ENCODE peak calls at places on chromosomes 1 and 21, in four cellular contexts. L is iPS DF 6.9, P is heart left ventricle, J is A673. U is an unnamed sample.

GRCh38 chr1:178037510-178038253 is 56.2 kb upstream of the RASAL2 start:
- DNase-seq in L (peak), P (peak), J (peak), U (no peak)

GRCh38 chr21:29376556-29376955 is 77.8 kb downstream of the BACH1 start:
- DNase-seq in L (peak), P (no peak), J (peak), U (peak)

GRCh38 chr1:39134768-39135333 is 69.6 kb upstream of the MACF1 start:
- DNase-seq in L (no peak), P (no peak), J (no peak), U (no peak)

GRCh38 chr1:17559618-17560419 is 20.3 kb downstream of the ARHGEF10L start:
- DNase-seq in L (no peak), P (no peak), J (no peak), U (no peak)

GRCh38 chr1:109653286-109653685 is 2.6 kb upstream of the GSTM4 start:
- DNase-seq in L (no peak), P (no peak), J (peak), U (no peak)

GRCh38 chr1:90746857-90747256 is 29.8 kb upstream of the BARHL2 start:
- DNase-seq in L (no peak), P (no peak), J (no peak), U (no peak)

GRCh38 chr1:66951513-66951912 is 26.7 kb downstream of the MIER1 start:
- DNase-seq in L (no peak), P (no peak), J (no peak), U (no peak)

GRCh38 chr1:64469614-64469976 is 334 bp upstream of the CACHD1 start:
- DNase-seq in L (no peak), P (no peak), J (no peak), U (no peak)

GRCh38 chr1:112126598-112126997 is 137.1 kb upstream of the KCND3 start:
- DNase-seq in L (no peak), P (no peak), J (no peak), U (no peak)

GRCh38 chr1:41020109-41020576 is 1.4 kb downstream of the SLFNL1 start:
- DNase-seq in L (no peak), P (no peak), J (no peak), U (no peak)

GRCh38 chr1:11925938-11926292 is 312 bp downstream of the KIAA2013 start:
- DNase-seq in L (no peak), P (no peak), J (no peak), U (no peak)

GRCh38 chr1:231938211-231938610 is 311.6 kb downstream of the DISC1 start:
- DNase-seq in L (no peak), P (no peak), J (no peak), U (no peak)

GRCh38 chr1:111909010-111909409 is 80.5 kb downstream of the KCND3 start:
- DNase-seq in L (no peak), P (no peak), J (no peak), U (no peak)

GRCh38 chr1:66752000-66752592 is at the start of gene DYNLT5:
- DNase-seq in L (no peak), P (peak), J (no peak), U (no peak)

GRCh38 chr1:51242546-51242945 is 6.5 kb downstream of the RNF11 start:
- DNase-seq in L (no peak), P (no peak), J (no peak), U (no peak)

GRCh38 chr1:88252745-88253144 is 431.3 kb upstream of the PKN2 start:
- DNase-seq in L (no peak), P (no peak), J (no peak), U (no peak)

GRCh38 chr1:233725423-233725822 is 111.5 kb downstream of the KCNK1 start:
- DNase-seq in L (no peak), P (no peak), J (no peak), U (no peak)

GRCh38 chr1:196558424-196558823 is 49.8 kb downstream of the KCNT2 start:
- DNase-seq in L (no peak), P (no peak), J (peak), U (no peak)

GRCh38 chr1:11499825-11500331 is 20.9 kb downstream of the DISP3 start:
- DNase-seq in L (no peak), P (no peak), J (no peak), U (no peak)

GRCh38 chr1:54299037-54299436 is 99.1 kb downstream of the MRPL37 start:
- DNase-seq in L (no peak), P (peak), J (no peak), U (no peak)

DNA sequence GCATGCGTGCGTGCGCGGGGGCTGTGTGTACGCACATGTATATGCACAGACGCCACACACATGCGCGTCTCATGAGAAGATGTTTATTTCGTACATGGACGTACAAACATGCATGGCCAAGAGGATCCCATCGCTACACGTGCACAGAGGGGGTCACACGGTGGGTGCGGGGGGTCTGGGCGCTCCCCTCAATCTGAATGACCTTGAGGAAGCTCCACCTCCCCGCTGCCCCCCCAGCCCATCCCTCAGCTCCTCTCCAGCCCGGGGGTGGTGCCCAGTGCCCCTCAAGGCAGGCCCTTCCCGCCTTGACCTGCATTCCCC is 1.5 kb downstream of the TMEM240 start:
- DNase-seq in L (no peak), P (no peak), J (no peak), U (no peak)
- H3K4me3 ChIP-seq in L (peak), P (peak), J (peak), U (no peak)

GRCh38 chr1:172383541-172383940 is 36.9 kb upstream of the C1orf105 start:
- DNase-seq in L (no peak), P (no peak), J (peak), U (no peak)
- H3K4me3 ChIP-seq in L (no peak), P (no peak), J (no peak), U (no peak)

GRCh38 chr1:243727503-243728191 is 122.4 kb downstream of the AKT3 start:
- DNase-seq in L (no peak), P (no peak), J (no peak), U (no peak)

GRCh38 chr1:243726792-243727502 is 123.1 kb downstream of the AKT3 start:
- DNase-seq in L (no peak), P (no peak), J (no peak), U (no peak)

GRCh38 chr1:243729956-243730355 is 120.1 kb downstream of the AKT3 start:
- DNase-seq in L (peak), P (no peak), J (no peak), U (no peak)

GRCh38 chr1:243725846-243726245 is 124.2 kb downstream of the AKT3 start:
- DNase-seq in L (no peak), P (no peak), J (no peak), U (no peak)

GRCh38 chr1:243728192-243728570 is 121.9 kb downstream of the AKT3 start:
- DNase-seq in L (no peak), P (no peak), J (no peak), U (no peak)
- H3K4me3 ChIP-seq in L (no peak), P (no peak), J (no peak), U (no peak)

GRCh38 chr1:3819626-3820245 is 23.4 kb upstream of the LRRC47 start:
- DNase-seq in L (no peak), P (no peak), J (no peak), U (no peak)

GRCh38 chr1:3820316-3820715 is 24.0 kb upstream of the LRRC47 start:
- DNase-seq in L (no peak), P (no peak), J (no peak), U (no peak)

GRCh38 chr1:3822421-3822820 is 26.1 kb upstream of the LRRC47 start:
- DNase-seq in L (no peak), P (no peak), J (no peak), U (no peak)

GRCh38 chr1:3821934-3822307 is 25.6 kb upstream of the LRRC47 start:
- DNase-seq in L (no peak), P (no peak), J (no peak), U (no peak)

DNA sequence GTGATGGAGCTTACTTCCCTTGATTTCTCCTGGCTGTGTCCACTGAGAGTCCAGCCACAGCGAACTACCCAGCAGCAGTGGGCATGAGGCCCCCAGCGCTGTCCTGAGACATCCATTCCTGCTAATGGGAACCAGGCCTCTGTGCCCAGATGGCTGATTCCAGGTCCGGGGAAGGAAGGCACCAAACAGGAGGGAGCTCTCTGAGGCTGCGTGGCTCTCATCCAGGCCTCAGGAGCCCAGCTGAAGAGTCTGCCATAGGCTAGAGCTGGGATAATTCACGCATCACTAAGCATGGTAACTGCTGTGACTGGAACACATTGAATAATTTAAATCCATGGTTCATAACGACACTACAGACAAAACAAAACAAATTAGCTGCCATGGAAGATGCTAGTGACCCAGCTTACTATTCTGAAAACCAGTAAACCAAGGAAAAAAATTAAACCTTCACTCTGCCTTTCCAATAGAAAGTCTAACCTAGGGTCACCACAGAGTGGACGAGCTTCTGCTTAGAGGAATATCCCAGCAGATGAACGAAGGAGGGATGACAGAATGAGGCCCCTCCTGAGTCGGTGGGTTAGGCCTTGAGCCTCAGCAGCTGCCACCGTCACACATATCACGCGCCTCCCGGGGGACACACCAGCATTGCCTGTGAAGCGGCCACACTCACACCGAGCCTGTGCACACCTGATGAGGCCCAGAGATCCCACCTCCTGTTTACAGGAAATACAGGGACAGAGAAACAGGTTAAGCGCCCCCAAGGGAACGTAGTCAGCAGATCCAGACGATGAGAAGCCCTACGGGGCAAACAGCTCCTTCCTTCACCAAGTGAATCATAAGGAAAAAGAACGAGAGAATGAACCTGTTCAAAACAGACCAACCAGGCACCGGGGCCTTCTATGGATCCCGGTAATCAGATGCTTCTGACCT is 25.0 kb upstream of the LRRC47 start:
- DNase-seq in L (no peak), P (no peak), J (peak), U (no peak)
- H3K4me3 ChIP-seq in L (no peak), P (no peak), J (no peak), U (no peak)

DNA sequence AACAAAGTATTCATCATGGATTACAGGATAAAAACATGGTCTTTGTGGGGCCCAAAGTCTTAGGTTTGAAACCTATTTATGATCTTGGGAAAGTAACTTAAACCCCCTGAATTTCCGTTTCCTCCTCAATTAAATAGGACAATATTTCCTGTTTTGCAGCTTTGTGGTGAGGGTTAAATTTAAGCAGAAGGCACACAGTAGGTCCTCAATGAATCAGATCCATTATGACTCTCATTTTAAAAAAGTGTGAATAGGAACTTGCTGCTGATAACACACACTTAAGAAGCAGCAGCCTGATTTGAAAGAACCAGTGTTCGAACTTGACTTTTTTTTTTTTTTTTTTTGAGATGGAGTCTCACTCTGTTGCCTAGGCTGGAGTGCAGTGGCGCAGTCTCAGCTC is 41.4 kb upstream of the VASH2 start:
- DNase-seq in L (no peak), P (no peak), J (no peak), U (no peak)
- H3K4me3 ChIP-seq in L (no peak), P (no peak), J (no peak), U (no peak)

GRCh38 chr1:6246497-6247295 is 2.7 kb downstream of the HES3 start:
- DNase-seq in L (no peak), P (peak), J (peak), U (peak)
- H3K4me3 ChIP-seq in L (peak), P (no peak), J (peak), U (no peak)

GRCh38 chr1:202233824-202234223 is 40.2 kb downstream of the LGR6 start:
- DNase-seq in L (no peak), P (no peak), J (no peak), U (no peak)

GRCh38 chr1:202237052-202237451 is 43.5 kb downstream of the LGR6 start:
- DNase-seq in L (peak), P (no peak), J (peak), U (no peak)

GRCh38 chr1:202234331-202235002 is 40.9 kb downstream of the LGR6 start:
- DNase-seq in L (no peak), P (no peak), J (peak), U (no peak)

GRCh38 chr1:202235003-202235660 is 41.5 kb downstream of the LGR6 start:
- DNase-seq in L (no peak), P (no peak), J (no peak), U (no peak)

DNA sequence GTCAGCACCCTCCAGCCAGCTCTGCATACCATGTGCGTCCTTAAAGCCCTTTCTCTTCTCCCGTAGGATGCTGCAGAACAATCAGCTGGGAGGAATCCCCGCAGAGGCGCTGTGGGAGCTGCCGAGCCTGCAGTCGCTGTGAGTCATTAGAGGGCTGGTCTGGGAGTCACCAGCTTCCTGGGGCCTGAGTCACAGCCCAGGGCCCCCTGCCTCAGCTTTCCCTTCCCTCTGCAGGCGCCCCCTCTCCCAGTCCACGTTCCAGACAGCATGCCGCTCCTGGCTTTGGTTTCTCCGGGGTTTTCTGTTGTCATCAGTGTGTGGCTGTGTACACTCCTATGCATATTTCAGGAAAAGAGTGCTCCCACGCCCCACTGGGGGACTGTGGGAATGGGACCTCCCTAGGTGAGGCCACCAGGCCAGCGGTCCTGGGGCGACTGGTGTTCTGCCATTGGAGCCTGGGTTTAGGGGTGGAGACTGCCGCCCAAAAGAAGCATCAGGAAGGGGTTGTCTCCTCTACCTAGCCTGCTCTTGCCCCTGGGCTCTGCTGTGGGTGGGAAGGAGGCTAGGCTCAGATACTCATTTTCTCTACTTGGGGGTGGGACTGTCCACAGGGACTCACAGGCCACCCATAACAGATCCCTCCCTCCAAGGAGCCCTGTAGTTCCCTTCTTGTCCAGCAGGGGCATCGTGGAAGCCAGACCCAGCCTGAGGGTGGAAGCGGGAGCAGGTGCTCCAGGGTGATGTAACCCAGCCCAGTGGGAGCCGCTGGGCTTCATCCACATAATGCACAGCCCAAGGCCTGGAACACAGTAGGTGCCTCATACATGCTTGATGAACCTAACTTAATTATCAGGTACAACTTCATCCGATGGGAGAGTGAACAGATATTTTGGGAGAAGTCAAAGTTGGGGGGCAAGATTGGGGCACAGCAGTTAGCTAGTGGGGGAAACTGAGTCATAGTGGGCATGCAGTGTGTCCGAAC is 42.5 kb downstream of the LGR6 start:
- DNase-seq in L (peak), P (peak), J (peak), U (peak)
- H3K4me3 ChIP-seq in L (no peak), P (no peak), J (no peak), U (no peak)

GRCh38 chr1:171180671-171181070 is 4.4 kb upstream of the FMO2 start:
- DNase-seq in L (no peak), P (no peak), J (peak), U (no peak)

GRCh38 chr1:171188388-171189266 is 3.5 kb downstream of the FMO2 start:
- DNase-seq in L (peak), P (peak), J (peak), U (peak)

GRCh38 chr1:171179323-171180227 is 5.5 kb upstream of the FMO2 start:
- DNase-seq in L (no peak), P (no peak), J (peak), U (no peak)

DNA sequence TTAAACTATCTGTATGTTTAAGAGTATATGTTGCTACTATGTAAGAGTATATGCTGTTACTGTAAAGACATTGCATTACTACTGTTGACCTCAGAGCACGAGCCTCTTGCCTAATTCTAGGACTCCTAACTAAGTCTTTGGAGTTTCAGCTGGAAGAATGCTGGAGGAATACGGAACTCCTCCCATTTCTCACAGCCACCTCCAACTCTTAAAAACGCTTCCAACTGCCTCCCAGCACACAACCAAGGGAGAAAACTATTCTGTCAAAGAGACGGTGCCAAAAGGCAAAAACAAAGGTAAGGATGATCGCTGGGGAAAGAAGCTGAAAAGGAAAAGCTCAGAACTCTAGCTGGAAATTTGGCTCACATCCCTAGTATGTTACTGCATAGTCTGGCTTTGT is at the start of gene FMO2:
- DNase-seq in L (no peak), P (peak), J (no peak), U (no peak)
- H3K4me3 ChIP-seq in L (no peak), P (peak), J (no peak), U (no peak)